ENCODE peak calls at places on chromosomes 3 and 15, in seven cellular contexts. One of them, this sample, is unnamed.

GRCh38 chr3:186806173-186807055 is at the start of gene RFC4:
- DNase-seq in HFFc6: peak; percentile 49
- DNase-seq in GM20000: peak; percentile 86
- DNase-seq in upper lobe of left lung: peak; percentile 88
- DNase-seq in GM10248: peak; percentile 86
- DNase-seq in transverse colon: peak; percentile 91
- DNase-seq in CD8-positive, alpha-beta T cell: peak; percentile 60
- DNase-seq in this sample: peak; percentile 78

GRCh38 chr3:10702961-10703740 is 112.9 kb upstream of the SLC6A11 start:
- DNase-seq in HFFc6: no peak
- DNase-seq in GM20000: no peak
- DNase-seq in upper lobe of left lung: no peak
- DNase-seq in GM10248: no peak
- DNase-seq in transverse colon: no peak
- DNase-seq in CD8-positive, alpha-beta T cell: no peak
- DNase-seq in this sample: no peak

GRCh38 chr3:183697610-183698317 is at the start of gene YEATS2:
- DNase-seq in HFFc6: peak; percentile 21
- DNase-seq in GM20000: peak; percentile 98
- DNase-seq in upper lobe of left lung: peak; percentile 64
- DNase-seq in GM10248: peak; percentile 97
- DNase-seq in transverse colon: peak; percentile 69
- DNase-seq in CD8-positive, alpha-beta T cell: peak; percentile 28
- DNase-seq in this sample: peak; percentile 77

GRCh38 chr3:46797486-46797885 is 65.8 kb downstream of the MYL3 start:
- DNase-seq in HFFc6: no peak
- DNase-seq in GM20000: no peak
- DNase-seq in upper lobe of left lung: no peak
- DNase-seq in GM10248: no peak
- DNase-seq in transverse colon: no peak
- DNase-seq in CD8-positive, alpha-beta T cell: no peak
- DNase-seq in this sample: no peak

GRCh38 chr3:108914774-108915641 is 38.7 kb downstream of the GUCA1C start:
- DNase-seq in HFFc6: peak; percentile 60
- DNase-seq in GM20000: peak; percentile 67
- DNase-seq in upper lobe of left lung: peak; percentile 41
- DNase-seq in GM10248: peak; percentile 61
- DNase-seq in transverse colon: peak; percentile 44
- DNase-seq in CD8-positive, alpha-beta T cell: peak; percentile 13
- DNase-seq in this sample: no peak

GRCh38 chr15:49864251-49864650 is 243.4 kb downstream of the DTWD1 start:
- DNase-seq in HFFc6: no peak
- DNase-seq in GM20000: no peak
- DNase-seq in upper lobe of left lung: no peak
- DNase-seq in GM10248: no peak
- DNase-seq in transverse colon: no peak
- DNase-seq in CD8-positive, alpha-beta T cell: no peak
- DNase-seq in this sample: no peak

GRCh38 chr3:42159706-42160472 is 68.7 kb downstream of the TRAK1 start:
- DNase-seq in HFFc6: no peak
- DNase-seq in GM20000: peak; percentile 45
- DNase-seq in upper lobe of left lung: peak; percentile 86
- DNase-seq in GM10248: peak; percentile 65
- DNase-seq in transverse colon: peak; percentile 87
- DNase-seq in CD8-positive, alpha-beta T cell: no peak
- DNase-seq in this sample: no peak

GRCh38 chr3:172082269-172082668 is 42.9 kb downstream of the FNDC3B start:
- DNase-seq in HFFc6: peak; percentile 95
- DNase-seq in GM20000: no peak
- DNase-seq in upper lobe of left lung: no peak
- DNase-seq in GM10248: no peak
- DNase-seq in transverse colon: peak; percentile 22
- DNase-seq in CD8-positive, alpha-beta T cell: no peak
- DNase-seq in this sample: no peak

GRCh38 chr3:138946554-138947302 is at the start of the genes FOXL2 and FOXL2NB:
- DNase-seq in HFFc6: peak; percentile 19
- DNase-seq in GM20000: no peak
- DNase-seq in upper lobe of left lung: no peak
- DNase-seq in GM10248: no peak
- DNase-seq in transverse colon: no peak
- DNase-seq in CD8-positive, alpha-beta T cell: no peak
- DNase-seq in this sample: peak; percentile 26

GRCh38 chr15:71386448-71387236 is 271.4 kb downstream of the THSD4 start:
- DNase-seq in HFFc6: no peak
- DNase-seq in GM20000: no peak
- DNase-seq in upper lobe of left lung: no peak
- DNase-seq in GM10248: no peak
- DNase-seq in transverse colon: no peak
- DNase-seq in CD8-positive, alpha-beta T cell: no peak
- DNase-seq in this sample: no peak

GRCh38 chr3:46496745-46497555 is 826 bp upstream of the RTP3 start:
- DNase-seq in HFFc6: no peak
- DNase-seq in GM20000: peak; percentile 58
- DNase-seq in upper lobe of left lung: no peak
- DNase-seq in GM10248: peak; percentile 46
- DNase-seq in transverse colon: peak; percentile 52
- DNase-seq in CD8-positive, alpha-beta T cell: peak; percentile 20
- DNase-seq in this sample: no peak

GRCh38 chr3:14836049-14836468 is 17.3 kb downstream of the FGD5 start:
- DNase-seq in HFFc6: no peak
- DNase-seq in GM20000: no peak
- DNase-seq in upper lobe of left lung: peak; percentile 37
- DNase-seq in GM10248: no peak
- DNase-seq in transverse colon: peak; percentile 38
- DNase-seq in CD8-positive, alpha-beta T cell: no peak
- DNase-seq in this sample: no peak

GRCh38 chr3:184368804-184369183 is 7.3 kb downstream of the POLR2H start:
- DNase-seq in HFFc6: peak; percentile 83
- DNase-seq in GM20000: no peak
- DNase-seq in upper lobe of left lung: no peak
- DNase-seq in GM10248: no peak
- DNase-seq in transverse colon: no peak
- DNase-seq in CD8-positive, alpha-beta T cell: no peak
- DNase-seq in this sample: no peak

GRCh38 chr3:94101860-94102259 is 39.0 kb downstream of the NSUN3 start:
- DNase-seq in HFFc6: peak; percentile 36
- DNase-seq in GM20000: no peak
- DNase-seq in upper lobe of left lung: no peak
- DNase-seq in GM10248: no peak
- DNase-seq in transverse colon: no peak
- DNase-seq in CD8-positive, alpha-beta T cell: no peak
- DNase-seq in this sample: no peak

GRCh38 chr3:171873561-171873960 is 30.4 kb downstream of the TMEM212 start:
- DNase-seq in HFFc6: peak; percentile 75
- DNase-seq in GM20000: no peak
- DNase-seq in upper lobe of left lung: no peak
- DNase-seq in GM10248: no peak
- DNase-seq in transverse colon: no peak
- DNase-seq in CD8-positive, alpha-beta T cell: no peak
- DNase-seq in this sample: no peak

GRCh38 chr15:80266113-80266512 is 14.1 kb upstream of the CTXND1 start:
- DNase-seq in HFFc6: no peak
- DNase-seq in GM20000: no peak
- DNase-seq in upper lobe of left lung: no peak
- DNase-seq in GM10248: no peak
- DNase-seq in transverse colon: no peak
- DNase-seq in CD8-positive, alpha-beta T cell: no peak
- DNase-seq in this sample: no peak

GRCh38 chr15:100889359-100890058 is 9.9 kb downstream of the ALDH1A3 start:
- DNase-seq in HFFc6: peak; percentile 65
- DNase-seq in GM20000: no peak
- DNase-seq in upper lobe of left lung: peak; percentile 46
- DNase-seq in GM10248: no peak
- DNase-seq in transverse colon: peak; percentile 37
- DNase-seq in CD8-positive, alpha-beta T cell: no peak
- DNase-seq in this sample: no peak

GRCh38 chr3:130263708-130264107 is 81.8 kb upstream of the COL6A5 start:
- DNase-seq in HFFc6: no peak
- DNase-seq in GM20000: no peak
- DNase-seq in upper lobe of left lung: no peak
- DNase-seq in GM10248: no peak
- DNase-seq in transverse colon: no peak
- DNase-seq in CD8-positive, alpha-beta T cell: no peak
- DNase-seq in this sample: no peak

GRCh38 chr15:48865387-48866079 is 12.4 kb upstream of the EID1 start:
- DNase-seq in HFFc6: peak; percentile 48
- DNase-seq in GM20000: no peak
- DNase-seq in upper lobe of left lung: no peak
- DNase-seq in GM10248: no peak
- DNase-seq in transverse colon: no peak
- DNase-seq in CD8-positive, alpha-beta T cell: no peak
- DNase-seq in this sample: no peak

GRCh38 chr15:33310481-33311311 is at the start of gene RYR3:
- DNase-seq in HFFc6: no peak
- DNase-seq in GM20000: no peak
- DNase-seq in upper lobe of left lung: no peak
- DNase-seq in GM10248: no peak
- DNase-seq in transverse colon: no peak
- DNase-seq in CD8-positive, alpha-beta T cell: no peak
- DNase-seq in this sample: no peak
- TF ChIP-seq CTCF in HFFc6: no peak
- TF ChIP-seq CTCF in GM20000: no peak
- TF ChIP-seq CTCF in upper lobe of left lung: no peak
- TF ChIP-seq CTCF in GM10248: no peak
- TF ChIP-seq CTCF in transverse colon: no peak
- TF ChIP-seq CTCF in CD8-positive, alpha-beta T cell: no peak
- TF ChIP-seq CTCF in this sample: no peak

GRCh38 chr15:42736793-42737528 is at the start of gene CDAN1:
- DNase-seq in HFFc6: peak; percentile 76
- DNase-seq in GM20000: peak; percentile 100
- DNase-seq in upper lobe of left lung: peak; percentile 94
- DNase-seq in GM10248: peak; percentile 100
- DNase-seq in transverse colon: peak; percentile 95
- DNase-seq in CD8-positive, alpha-beta T cell: peak; percentile 88
- DNase-seq in this sample: peak; percentile 92
- TF ChIP-seq CTCF in HFFc6: no peak
- TF ChIP-seq CTCF in GM20000: no peak
- TF ChIP-seq CTCF in upper lobe of left lung: peak; percentile 6
- TF ChIP-seq CTCF in GM10248: no peak
- TF ChIP-seq CTCF in transverse colon: no peak
- TF ChIP-seq CTCF in CD8-positive, alpha-beta T cell: no peak
- TF ChIP-seq CTCF in this sample: no peak

DNA sequence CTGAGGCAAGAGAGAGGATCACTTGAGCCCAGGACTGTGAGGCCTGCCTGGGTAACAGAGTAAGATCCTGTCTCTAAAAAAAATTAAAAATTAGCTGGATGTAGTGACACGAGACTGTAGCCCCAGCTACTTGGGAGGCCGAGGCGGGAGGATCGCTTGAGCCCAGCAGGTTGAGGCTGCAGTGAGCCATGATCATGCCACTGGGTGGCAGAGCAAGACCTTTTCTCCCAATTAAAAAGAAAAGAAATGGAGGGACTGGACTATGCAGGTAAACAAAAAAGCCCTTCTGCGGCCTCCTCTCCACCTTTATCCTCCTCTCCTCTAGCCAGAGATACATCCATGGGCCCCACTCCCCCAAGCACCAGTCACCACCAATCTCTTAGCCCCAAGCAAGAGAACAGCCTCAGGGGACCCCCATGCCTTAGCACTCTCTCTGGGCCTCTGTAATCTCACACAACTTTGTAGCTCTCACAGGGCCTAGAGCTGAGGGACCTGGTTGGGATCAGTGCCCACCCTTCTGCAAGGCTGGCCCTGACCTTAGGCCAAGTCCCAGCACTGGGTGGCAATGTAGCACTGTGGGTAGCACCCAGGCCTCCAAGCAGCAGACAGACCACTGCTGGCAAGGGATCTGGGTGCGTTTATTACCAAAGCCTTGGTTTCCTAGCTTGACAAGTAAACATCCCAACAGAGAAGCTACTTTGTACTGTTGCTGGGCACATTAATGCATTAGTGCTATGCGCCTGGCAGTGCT is 43.4 kb downstream of the FAM174B start:
- DNase-seq in HFFc6: no peak
- DNase-seq in GM20000: peak; percentile 51
- DNase-seq in upper lobe of left lung: no peak
- DNase-seq in GM10248: no peak
- DNase-seq in transverse colon: no peak
- DNase-seq in CD8-positive, alpha-beta T cell: no peak
- DNase-seq in this sample: no peak
- TF ChIP-seq CTCF in HFFc6: no peak
- TF ChIP-seq CTCF in GM20000: peak; percentile 29
- TF ChIP-seq CTCF in upper lobe of left lung: no peak
- TF ChIP-seq CTCF in GM10248: peak; percentile 57
- TF ChIP-seq CTCF in transverse colon: no peak
- TF ChIP-seq CTCF in CD8-positive, alpha-beta T cell: no peak
- TF ChIP-seq CTCF in this sample: no peak

GRCh38 chr3:50627407-50628051 is 10.6 kb downstream of the MAPKAPK3 start:
- DNase-seq in HFFc6: peak; percentile 95
- DNase-seq in GM20000: no peak
- DNase-seq in upper lobe of left lung: peak; percentile 98
- DNase-seq in GM10248: peak; percentile 46
- DNase-seq in transverse colon: no peak
- DNase-seq in CD8-positive, alpha-beta T cell: no peak
- DNase-seq in this sample: no peak
- TF ChIP-seq CTCF in HFFc6: peak; percentile 73
- TF ChIP-seq CTCF in GM20000: peak; percentile 24
- TF ChIP-seq CTCF in upper lobe of left lung: no peak
- TF ChIP-seq CTCF in GM10248: peak; percentile 59
- TF ChIP-seq CTCF in transverse colon: no peak
- TF ChIP-seq CTCF in CD8-positive, alpha-beta T cell: no peak
- TF ChIP-seq CTCF in this sample: no peak

GRCh38 chr3:51819709-51820406 is 40.8 kb upstream of the IQCF6 start:
- DNase-seq in HFFc6: no peak
- DNase-seq in GM20000: peak; percentile 15
- DNase-seq in upper lobe of left lung: no peak
- DNase-seq in GM10248: peak; percentile 28
- DNase-seq in transverse colon: no peak
- DNase-seq in CD8-positive, alpha-beta T cell: no peak
- DNase-seq in this sample: no peak
- TF ChIP-seq CTCF in HFFc6: peak; percentile 68
- TF ChIP-seq CTCF in GM20000: no peak
- TF ChIP-seq CTCF in upper lobe of left lung: no peak
- TF ChIP-seq CTCF in GM10248: peak; percentile 12
- TF ChIP-seq CTCF in transverse colon: no peak
- TF ChIP-seq CTCF in CD8-positive, alpha-beta T cell: no peak
- TF ChIP-seq CTCF in this sample: no peak

GRCh38 chr3:61299343-61299742 is 48.1 kb upstream of the FHIT start:
- DNase-seq in HFFc6: no peak
- DNase-seq in GM20000: no peak
- DNase-seq in upper lobe of left lung: no peak
- DNase-seq in GM10248: no peak
- DNase-seq in transverse colon: no peak
- DNase-seq in CD8-positive, alpha-beta T cell: no peak
- DNase-seq in this sample: no peak
- TF ChIP-seq CTCF in HFFc6: no peak
- TF ChIP-seq CTCF in GM20000: no peak
- TF ChIP-seq CTCF in upper lobe of left lung: no peak
- TF ChIP-seq CTCF in GM10248: no peak
- TF ChIP-seq CTCF in transverse colon: no peak
- TF ChIP-seq CTCF in CD8-positive, alpha-beta T cell: no peak
- TF ChIP-seq CTCF in this sample: no peak

DNA sequence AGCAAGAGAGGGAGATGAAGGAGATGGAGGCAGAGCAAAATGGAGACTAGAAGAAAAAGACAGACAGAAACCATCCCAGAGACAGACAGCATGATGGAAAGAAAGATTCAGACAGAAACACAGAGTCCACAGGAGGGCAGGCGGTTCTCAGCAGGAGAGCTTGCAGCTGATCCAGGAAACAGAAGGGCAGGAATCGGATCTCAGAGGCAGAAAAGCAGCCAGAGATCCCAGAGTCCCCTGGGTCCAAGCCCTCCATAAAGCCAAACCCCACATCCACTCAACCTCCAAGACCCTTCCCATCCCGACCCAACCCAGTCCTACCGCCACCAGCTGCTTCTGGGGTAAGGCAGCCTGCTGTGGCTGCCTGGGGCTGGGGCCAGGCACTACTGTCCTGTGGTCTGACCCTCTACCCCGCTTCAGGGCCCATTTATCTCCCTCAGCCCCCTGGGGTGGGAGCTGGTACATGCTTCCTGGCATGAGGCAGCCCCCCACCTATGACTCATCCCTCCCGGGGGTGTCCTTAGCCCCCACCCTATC is at the start of gene UCN2:
- DNase-seq in HFFc6: peak; percentile 24
- DNase-seq in GM20000: no peak
- DNase-seq in upper lobe of left lung: no peak
- DNase-seq in GM10248: no peak
- DNase-seq in transverse colon: no peak
- DNase-seq in CD8-positive, alpha-beta T cell: no peak
- DNase-seq in this sample: no peak
- TF ChIP-seq CTCF in HFFc6: no peak
- TF ChIP-seq CTCF in GM20000: no peak
- TF ChIP-seq CTCF in upper lobe of left lung: no peak
- TF ChIP-seq CTCF in GM10248: no peak
- TF ChIP-seq CTCF in transverse colon: no peak
- TF ChIP-seq CTCF in CD8-positive, alpha-beta T cell: no peak
- TF ChIP-seq CTCF in this sample: no peak

This sample was measured in activated B cell treated with CpG ODN at 0.5 μM for 24 hours.